ENCODE peak calls at places on chromosomes 5 and 9, in eight cellular contexts. E is transverse colon, K is HCT116, J is GM23338, R is endothelial cell of umbilical vein, P is K562, X is spleen, D is stomach. C is an unnamed sample.

GRCh38 chr5:128349044-128349629 is 188.9 kb downstream of the FBN2 start:
- DNase-seq in R (no peak), J (no peak), K (peak; percentile 8), D (peak; percentile 28), X (no peak), P (no peak), E (peak; percentile 66), C (no peak)

GRCh38 chr5:78675956-78676727 is 27.6 kb upstream of the LHFPL2 start:
- DNase-seq in K (no peak), D (no peak), R (no peak), J (no peak), E (peak; percentile 43), X (no peak), P (no peak), C (no peak)

GRCh38 chr5:92017786-92018185 is 634.7 kb upstream of the ARRDC3 start:
- DNase-seq in E (no peak), K (peak; percentile 65), D (no peak), P (no peak), X (no peak), R (no peak), J (no peak), C (no peak)

GRCh38 chr9:77759391-77759790 is 111.3 kb upstream of the GNA14 start:
- DNase-seq in R (no peak), J (no peak), D (no peak), P (no peak), K (no peak), X (no peak), E (no peak), C (no peak)

GRCh38 chr5:94983861-94984535 is 300.9 kb downstream of the MCTP1 start:
- DNase-seq in E (no peak), X (no peak), K (no peak), R (no peak), J (no peak), D (no peak), P (no peak), C (no peak)

GRCh38 chr5:135739383-135739961 is 95.0 kb upstream of the SLC25A48 start:
- DNase-seq in E (no peak), K (no peak), X (no peak), J (no peak), P (no peak), D (no peak), R (no peak), C (no peak)

GRCh38 chr9:120579139-120579749 is 723 bp downstream of the CDK5RAP2 start:
- DNase-seq in D (no peak), K (no peak), E (no peak), P (peak; percentile 45), J (peak; percentile 76), R (peak; percentile 2), X (no peak), C (no peak)

GRCh38 chr9:120378680-120379079 is 201.3 kb downstream of the CDK5RAP2 start:
- DNase-seq in K (no peak), P (no peak), D (no peak), J (no peak), E (no peak), X (no peak), R (no peak), C (no peak)

GRCh38 chr9:132341177-132341840 is 13.5 kb downstream of the SETX start:
- DNase-seq in X (no peak), P (no peak), R (no peak), J (no peak), D (no peak), K (no peak), E (no peak), C (no peak)

GRCh38 chr5:160727296-160727997 is 124.6 kb downstream of the ATP10B start:
- DNase-seq in R (no peak), K (no peak), X (no peak), E (no peak), D (no peak), J (no peak), P (no peak), C (no peak)

GRCh38 chr5:80655231-80655784 is 525 bp upstream of the DHFR start:
- DNase-seq in E (no peak), D (no peak), X (no peak), K (no peak), P (peak; percentile 9), J (no peak), R (no peak), C (no peak)

GRCh38 chr5:36744678-36745659 is 131.6 kb upstream of the NIPBL start:
- DNase-seq in P (peak; percentile 66), X (peak; percentile 83), J (peak; percentile 98), D (peak; percentile 94), R (peak; percentile 68), K (peak; percentile 76), E (peak; percentile 93), C (peak; percentile 53)
- TF ChIP-seq POLR2AphosphoS5 in P (no peak), X (no peak), J (peak; percentile 65), D (peak; percentile 67), R (no peak), K (peak; percentile 52), E (peak; percentile 43), C (no peak)

GRCh38 chr5:83472213-83472507 is 616 bp downstream of the VCAN start:
- DNase-seq in E (no peak), D (no peak), P (no peak), X (no peak), J (no peak), K (no peak), R (no peak), C (no peak)

GRCh38 chr5:83474986-83475385 is 3.4 kb downstream of the VCAN start:
- DNase-seq in X (no peak), E (no peak), K (no peak), P (no peak), D (no peak), J (peak; percentile 56), R (no peak), C (no peak)

GRCh38 chr5:83472508-83473343 is 1.2 kb downstream of the VCAN start:
- DNase-seq in R (no peak), D (no peak), E (peak; percentile 16), K (no peak), J (peak; percentile 74), X (peak; percentile 76), P (peak; percentile 13), C (peak; percentile 41)

GRCh38 chr5:83474170-83474796 is 2.7 kb downstream of the VCAN start:
- DNase-seq in X (peak; percentile 82), K (peak; percentile 67), D (peak; percentile 42), E (peak; percentile 63), J (peak; percentile 93), R (no peak), P (peak; percentile 73), C (peak; percentile 48)

DNA sequence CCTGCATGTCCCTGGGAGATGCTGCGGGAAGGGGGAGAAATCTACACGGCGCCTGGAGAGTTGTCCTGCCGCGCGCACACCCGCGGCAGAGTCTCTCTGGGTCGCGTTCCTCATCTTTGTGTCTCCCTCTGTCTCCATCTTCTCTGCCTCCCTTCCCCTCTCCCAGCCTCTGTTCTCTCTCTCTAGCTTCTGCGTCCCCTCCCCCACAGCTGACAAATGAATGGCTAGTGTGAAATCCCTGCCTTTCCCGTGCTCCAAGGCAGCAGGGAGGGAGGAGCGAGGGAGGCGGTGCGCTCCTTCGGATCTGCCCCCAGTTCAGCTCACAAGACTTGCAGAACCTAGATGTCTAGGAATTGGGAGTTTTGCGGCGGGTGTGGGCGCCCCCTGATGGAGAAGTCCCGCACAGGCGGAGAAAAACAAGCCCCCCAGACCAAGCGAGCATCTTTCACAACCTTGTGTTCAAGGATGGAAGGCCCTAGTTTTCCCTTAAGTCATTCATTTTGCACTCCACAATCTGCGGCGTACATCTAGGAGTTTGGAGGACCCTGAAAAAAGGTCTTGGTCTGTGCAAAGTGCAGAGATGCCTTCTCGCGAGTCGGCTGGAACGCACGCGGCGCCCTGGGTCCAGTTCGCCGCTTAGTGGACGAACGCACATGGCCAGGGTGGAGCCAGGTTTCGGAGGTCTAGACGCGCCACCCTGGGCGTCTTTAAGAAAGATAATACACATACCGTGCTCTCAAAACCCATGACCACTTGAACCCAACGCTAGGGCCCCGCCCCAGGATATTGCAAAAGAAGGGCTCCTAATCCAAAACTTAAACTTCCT is 2.0 kb downstream of the VCAN start:
- DNase-seq in E (peak; percentile 70), P (peak; percentile 76), K (peak; percentile 86), X (peak; percentile 85), R (peak; percentile 87), J (peak; percentile 98), D (peak; percentile 56), C (peak; percentile 60)
- TF ChIP-seq POLR2AphosphoS5 in E (peak; percentile 70), P (no peak), K (no peak), X (peak; percentile 58), R (no peak), J (peak; percentile 89), D (peak; percentile 9), C (no peak)

GRCh38 chr5:173622639-173623038 is 6.2 kb upstream of the BOD1 start:
- DNase-seq in R (no peak), J (no peak), D (no peak), P (no peak), E (no peak), X (no peak), K (no peak), C (no peak)

GRCh38 chr5:173616577-173617118 is at the start of gene BOD1:
- DNase-seq in R (peak; percentile 99), J (peak; percentile 100), X (peak; percentile 98), P (peak; percentile 91), E (peak; percentile 97), D (peak; percentile 97), K (peak; percentile 96), C (peak; percentile 77)

GRCh38 chr5:173620784-173621183 is 4.3 kb upstream of the BOD1 start:
- DNase-seq in R (no peak), X (no peak), E (no peak), K (no peak), D (no peak), J (no peak), P (no peak), C (no peak)

GRCh38 chr5:173615884-173616576 is 420 bp downstream of the BOD1 start:
- DNase-seq in R (peak; percentile 81), E (peak; percentile 70), D (peak; percentile 60), J (peak; percentile 87), P (peak; percentile 66), K (peak; percentile 58), X (peak; percentile 93), C (peak; percentile 49)

DNA sequence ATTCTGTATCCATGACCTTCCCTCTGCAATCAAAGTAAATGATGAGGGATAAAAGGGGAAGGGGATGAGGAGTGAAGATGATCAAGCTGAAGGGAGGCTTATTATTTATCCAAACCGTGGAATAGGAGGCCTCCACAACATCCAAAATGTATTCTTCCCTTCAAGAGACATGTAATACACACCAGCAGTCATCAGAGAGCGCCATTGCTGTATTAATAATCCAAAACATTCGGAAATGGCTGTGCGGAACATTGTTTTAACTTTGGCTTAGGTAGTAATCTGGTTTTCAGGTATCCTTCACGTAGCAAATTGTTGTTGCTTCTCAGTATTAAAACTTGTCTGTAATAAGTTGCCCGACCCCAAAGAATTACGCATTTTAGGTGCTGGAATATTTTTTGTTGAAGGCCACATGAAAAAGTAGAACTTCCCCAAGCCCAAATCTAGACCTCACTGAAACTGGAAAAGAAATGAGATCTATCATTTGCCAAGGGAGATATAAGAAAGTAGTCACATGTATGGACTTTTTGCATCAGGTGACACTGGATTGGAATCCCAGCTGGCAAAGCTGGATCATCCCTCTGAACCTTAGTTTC is 2.6 kb upstream of the BOD1 start:
- DNase-seq in D (peak; percentile 53), J (peak; percentile 79), P (peak; percentile 69), X (no peak), E (peak; percentile 37), R (peak; percentile 63), K (peak; percentile 37), C (peak; percentile 29)
- TF ChIP-seq POLR2AphosphoS5 in D (no peak), J (no peak), P (no peak), X (no peak), E (no peak), R (no peak), K (no peak), C (no peak)

GRCh38 chr9:87516222-87516930 is 18.7 kb downstream of the DAPK1 start:
- DNase-seq in D (peak; percentile 44), E (peak; percentile 34), J (no peak), R (peak; percentile 90), X (peak; percentile 84), P (peak; percentile 79), K (no peak), C (no peak)
- TF ChIP-seq POLR2AphosphoS5 in D (no peak), E (no peak), J (no peak), R (peak; percentile 77), X (peak; percentile 80), P (peak; percentile 49), K (no peak), C (no peak)